ENCODE peak calls at places on chromosomes 7 and 10, in nine cellular contexts. One of them, this sample, is unnamed.

GRCh38 chr10:7054915-7055314 is 355.9 kb downstream of the SFMBT2 start:
- DNase-seq in A549: peak; percentile 67
- DNase-seq in sigmoid colon: no peak
- DNase-seq in ovary: no peak
- DNase-seq in GM23338: peak; percentile 74
- DNase-seq in tibial artery: no peak
- DNase-seq in adrenal gland: peak; percentile 11
- DNase-seq in Peyer's patch: no peak
- DNase-seq in psoas muscle: no peak
- DNase-seq in this sample: no peak

GRCh38 chr7:74203157-74203556 is 6.6 kb upstream of the LAT2 start:
- DNase-seq in psoas muscle: no peak
- DNase-seq in sigmoid colon: peak; percentile 61
- DNase-seq in adrenal gland: peak; percentile 65
- DNase-seq in ovary: no peak
- DNase-seq in A549: peak; percentile 54
- DNase-seq in GM23338: peak; percentile 82
- DNase-seq in Peyer's patch: no peak
- DNase-seq in tibial artery: peak; percentile 46
- DNase-seq in this sample: no peak

GRCh38 chr7:63112764-63113712 is 885.6 kb upstream of the ZNF722 start:
- DNase-seq in ovary: no peak
- DNase-seq in sigmoid colon: no peak
- DNase-seq in tibial artery: no peak
- DNase-seq in Peyer's patch: no peak
- DNase-seq in adrenal gland: no peak
- DNase-seq in GM23338: no peak
- DNase-seq in A549: no peak
- DNase-seq in psoas muscle: no peak
- DNase-seq in this sample: no peak

GRCh38 chr7:155387066-155387620 is 70.8 kb upstream of the EN2 start:
- DNase-seq in A549: no peak
- DNase-seq in sigmoid colon: no peak
- DNase-seq in Peyer's patch: no peak
- DNase-seq in psoas muscle: no peak
- DNase-seq in GM23338: no peak
- DNase-seq in ovary: no peak
- DNase-seq in adrenal gland: no peak
- DNase-seq in tibial artery: no peak
- DNase-seq in this sample: peak; percentile 40

GRCh38 chr10:69372126-69372980 is 44.4 kb downstream of the TACR2 start:
- DNase-seq in adrenal gland: no peak
- DNase-seq in Peyer's patch: no peak
- DNase-seq in GM23338: no peak
- DNase-seq in tibial artery: no peak
- DNase-seq in sigmoid colon: no peak
- DNase-seq in psoas muscle: no peak
- DNase-seq in ovary: no peak
- DNase-seq in A549: no peak
- DNase-seq in this sample: no peak

GRCh38 chr7:110841840-110842579 is 248.9 kb upstream of the LRRN3 start:
- DNase-seq in ovary: no peak
- DNase-seq in tibial artery: no peak
- DNase-seq in adrenal gland: no peak
- DNase-seq in GM23338: no peak
- DNase-seq in psoas muscle: no peak
- DNase-seq in sigmoid colon: no peak
- DNase-seq in Peyer's patch: no peak
- DNase-seq in A549: no peak
- DNase-seq in this sample: no peak

GRCh38 chr7:96548664-96549063 is 161.0 kb downstream of the SEM1 start:
- DNase-seq in sigmoid colon: no peak
- DNase-seq in A549: peak; percentile 63
- DNase-seq in ovary: no peak
- DNase-seq in psoas muscle: no peak
- DNase-seq in adrenal gland: no peak
- DNase-seq in tibial artery: no peak
- DNase-seq in Peyer's patch: no peak
- DNase-seq in GM23338: no peak
- DNase-seq in this sample: no peak

GRCh38 chr10:101558206-101558605 is 29.9 kb downstream of the POLL start:
- DNase-seq in Peyer's patch: no peak
- DNase-seq in tibial artery: no peak
- DNase-seq in ovary: no peak
- DNase-seq in adrenal gland: no peak
- DNase-seq in psoas muscle: no peak
- DNase-seq in sigmoid colon: peak; percentile 33
- DNase-seq in GM23338: no peak
- DNase-seq in A549: no peak
- DNase-seq in this sample: no peak

GRCh38 chr10:80166581-80167470 is 34.3 kb downstream of the PLAC9 start:
- DNase-seq in Peyer's patch: peak; percentile 43
- DNase-seq in ovary: no peak
- DNase-seq in A549: no peak
- DNase-seq in psoas muscle: no peak
- DNase-seq in sigmoid colon: peak; percentile 63
- DNase-seq in tibial artery: no peak
- DNase-seq in adrenal gland: no peak
- DNase-seq in GM23338: no peak
- DNase-seq in this sample: peak; percentile 65

GRCh38 chr10:3750884-3751283 is 34.1 kb downstream of the KLF6 start:
- DNase-seq in adrenal gland: no peak
- DNase-seq in tibial artery: no peak
- DNase-seq in Peyer's patch: no peak
- DNase-seq in psoas muscle: no peak
- DNase-seq in ovary: no peak
- DNase-seq in GM23338: no peak
- DNase-seq in sigmoid colon: no peak
- DNase-seq in A549: no peak
- DNase-seq in this sample: no peak

GRCh38 chr10:2800178-2800577 is 267.2 kb upstream of the PFKP start:
- DNase-seq in sigmoid colon: no peak
- DNase-seq in tibial artery: no peak
- DNase-seq in psoas muscle: no peak
- DNase-seq in A549: no peak
- DNase-seq in ovary: no peak
- DNase-seq in adrenal gland: no peak
- DNase-seq in GM23338: no peak
- DNase-seq in Peyer's patch: no peak
- DNase-seq in this sample: no peak

GRCh38 chr7:127437772-127438330 is 45.3 kb upstream of the ZNF800 start:
- DNase-seq in tibial artery: no peak
- DNase-seq in sigmoid colon: no peak
- DNase-seq in GM23338: no peak
- DNase-seq in Peyer's patch: no peak
- DNase-seq in adrenal gland: no peak
- DNase-seq in psoas muscle: no peak
- DNase-seq in ovary: no peak
- DNase-seq in A549: no peak
- DNase-seq in this sample: no peak

GRCh38 chr7:127776776-127777390 is 124.9 kb downstream of the SND1 start:
- DNase-seq in GM23338: no peak
- DNase-seq in Peyer's patch: no peak
- DNase-seq in psoas muscle: no peak
- DNase-seq in A549: no peak
- DNase-seq in tibial artery: no peak
- DNase-seq in sigmoid colon: no peak
- DNase-seq in ovary: no peak
- DNase-seq in adrenal gland: no peak
- DNase-seq in this sample: no peak

GRCh38 chr10:73997806-73998622 is at the start of gene VCL:
- DNase-seq in Peyer's patch: peak; percentile 99
- DNase-seq in GM23338: peak; percentile 99
- DNase-seq in adrenal gland: peak; percentile 98
- DNase-seq in ovary: peak; percentile 98
- DNase-seq in sigmoid colon: peak; percentile 99
- DNase-seq in A549: peak; percentile 98
- DNase-seq in tibial artery: peak; percentile 97
- DNase-seq in psoas muscle: peak; percentile 99
- DNase-seq in this sample: peak; percentile 98

GRCh38 chr10:73999703-74000102 is 1.8 kb downstream of the VCL start:
- DNase-seq in tibial artery: no peak
- DNase-seq in sigmoid colon: no peak
- DNase-seq in adrenal gland: no peak
- DNase-seq in psoas muscle: no peak
- DNase-seq in GM23338: no peak
- DNase-seq in A549: no peak
- DNase-seq in Peyer's patch: no peak
- DNase-seq in ovary: no peak
- DNase-seq in this sample: no peak

GRCh38 chr10:73998623-73999622 is 1.0 kb downstream of the VCL start:
- DNase-seq in ovary: peak; percentile 67
- DNase-seq in GM23338: peak; percentile 73
- DNase-seq in Peyer's patch: peak; percentile 74
- DNase-seq in A549: peak; percentile 74
- DNase-seq in tibial artery: peak; percentile 79
- DNase-seq in adrenal gland: peak; percentile 27
- DNase-seq in psoas muscle: peak; percentile 76
- DNase-seq in sigmoid colon: peak; percentile 90
- DNase-seq in this sample: peak; percentile 66

GRCh38 chr10:73997479-73997805 is 474 bp upstream of the VCL start:
- DNase-seq in A549: no peak
- DNase-seq in sigmoid colon: no peak
- DNase-seq in ovary: no peak
- DNase-seq in psoas muscle: no peak
- DNase-seq in adrenal gland: peak; percentile 68
- DNase-seq in tibial artery: peak; percentile 59
- DNase-seq in GM23338: no peak
- DNase-seq in Peyer's patch: no peak
- DNase-seq in this sample: no peak

DNA sequence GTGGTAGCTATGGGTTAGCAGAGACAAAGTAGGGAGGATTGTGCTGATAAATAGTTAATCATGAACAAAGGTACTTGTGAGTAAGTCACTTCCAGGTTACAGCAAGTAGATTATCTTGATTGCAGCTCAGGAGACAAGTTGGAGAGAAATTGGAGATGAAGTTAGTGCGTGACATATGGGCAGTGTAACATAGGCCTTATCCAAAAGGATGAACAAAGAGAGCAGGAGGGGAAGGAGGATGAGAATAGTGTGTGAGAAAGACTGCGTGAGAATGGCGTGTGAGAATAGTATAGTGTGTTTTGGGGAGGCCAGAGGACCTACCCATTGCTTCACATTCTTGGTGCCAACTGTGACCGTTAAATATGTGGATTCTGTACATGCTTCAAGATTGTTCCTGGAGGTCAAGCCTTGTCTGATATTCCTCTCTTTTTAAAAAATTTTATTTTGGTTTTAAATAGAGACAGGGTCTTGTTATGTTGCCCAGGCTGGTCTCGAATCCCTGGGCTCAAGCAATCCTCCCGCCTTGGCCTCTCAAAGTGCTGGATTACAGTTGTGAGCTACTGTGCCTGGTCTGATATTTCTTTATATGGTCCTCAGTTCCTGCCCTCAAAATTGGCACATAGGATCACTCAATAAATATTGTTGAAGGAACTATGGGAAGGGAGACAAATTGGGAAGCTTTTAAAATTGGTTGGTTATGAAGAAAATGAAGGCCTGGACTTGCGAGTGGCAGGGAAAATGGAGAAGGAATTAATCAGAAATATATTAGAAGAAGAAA is 3.2 kb downstream of the VCL start:
- DNase-seq in sigmoid colon: no peak
- DNase-seq in tibial artery: no peak
- DNase-seq in ovary: no peak
- DNase-seq in psoas muscle: no peak
- DNase-seq in Peyer's patch: no peak
- DNase-seq in A549: no peak
- DNase-seq in GM23338: no peak
- DNase-seq in adrenal gland: no peak
- DNase-seq in this sample: no peak
- H3K4me3 ChIP-seq in sigmoid colon: peak overlapping the region; percentile 100
- H3K4me3 ChIP-seq in tibial artery: peak overlapping the region; percentile 94
- H3K4me3 ChIP-seq in ovary: no peak overlapping the region
- H3K4me3 ChIP-seq in psoas muscle: peak overlapping the region; percentile 95
- H3K4me3 ChIP-seq in Peyer's patch: peak overlapping the region; percentile 14
- H3K4me3 ChIP-seq in A549: peak overlapping the region; percentile 97
- H3K4me3 ChIP-seq in GM23338: peak overlapping the region; percentile 75
- H3K4me3 ChIP-seq in adrenal gland: no peak overlapping the region
- H3K4me3 ChIP-seq in this sample: no peak overlapping the region

GRCh38 chr10:77377034-77377433 is 260.6 kb downstream of the KCNMA1 start:
- DNase-seq in GM23338: no peak
- DNase-seq in ovary: no peak
- DNase-seq in tibial artery: no peak
- DNase-seq in A549: peak; percentile 13
- DNase-seq in sigmoid colon: no peak
- DNase-seq in psoas muscle: no peak
- DNase-seq in adrenal gland: no peak
- DNase-seq in Peyer's patch: no peak
- DNase-seq in this sample: peak; percentile 21
- TF ChIP-seq CTCF in GM23338: no peak
- TF ChIP-seq CTCF in ovary: no peak
- TF ChIP-seq CTCF in tibial artery: no peak
- TF ChIP-seq CTCF in A549: no peak
- TF ChIP-seq CTCF in sigmoid colon: no peak
- TF ChIP-seq CTCF in psoas muscle: no peak
- TF ChIP-seq CTCF in adrenal gland: no peak
- TF ChIP-seq CTCF in Peyer's patch: no peak
- TF ChIP-seq CTCF in this sample: no peak

DNA sequence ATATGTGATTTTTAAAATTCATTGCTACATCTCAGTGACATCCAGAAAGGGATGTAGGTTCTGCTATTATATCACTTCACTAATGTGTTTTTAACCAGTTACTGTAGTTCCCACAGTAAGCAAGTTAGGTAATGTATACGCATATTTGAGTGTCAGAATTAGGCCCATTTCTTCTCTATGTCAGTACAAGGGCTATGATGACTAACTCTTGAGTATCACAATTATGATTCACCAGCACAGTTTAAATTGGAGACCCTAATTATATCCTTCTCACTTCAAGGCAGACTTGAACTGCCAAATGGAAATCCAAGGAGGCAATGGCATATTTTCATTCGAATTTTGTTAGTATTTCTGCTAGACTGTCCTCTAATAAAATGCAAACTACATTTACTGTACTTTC is 23.6 kb downstream of the BZW2 start:
- DNase-seq in ovary: no peak
- DNase-seq in sigmoid colon: no peak
- DNase-seq in psoas muscle: no peak
- DNase-seq in Peyer's patch: no peak
- DNase-seq in tibial artery: no peak
- DNase-seq in adrenal gland: no peak
- DNase-seq in A549: no peak
- DNase-seq in GM23338: no peak
- DNase-seq in this sample: no peak
- H3K27ac ChIP-seq in ovary: no peak overlapping the region
- H3K27ac ChIP-seq in sigmoid colon: no peak overlapping the region
- H3K27ac ChIP-seq in psoas muscle: peak overlapping the region; percentile 70
- H3K27ac ChIP-seq in Peyer's patch: no peak overlapping the region
- H3K27ac ChIP-seq in tibial artery: no peak overlapping the region
- H3K27ac ChIP-seq in adrenal gland: no peak overlapping the region
- H3K27ac ChIP-seq in A549: no peak overlapping the region
- H3K27ac ChIP-seq in GM23338: peak overlapping the region; percentile 70
- H3K27ac ChIP-seq in this sample: no peak overlapping the region

DNA sequence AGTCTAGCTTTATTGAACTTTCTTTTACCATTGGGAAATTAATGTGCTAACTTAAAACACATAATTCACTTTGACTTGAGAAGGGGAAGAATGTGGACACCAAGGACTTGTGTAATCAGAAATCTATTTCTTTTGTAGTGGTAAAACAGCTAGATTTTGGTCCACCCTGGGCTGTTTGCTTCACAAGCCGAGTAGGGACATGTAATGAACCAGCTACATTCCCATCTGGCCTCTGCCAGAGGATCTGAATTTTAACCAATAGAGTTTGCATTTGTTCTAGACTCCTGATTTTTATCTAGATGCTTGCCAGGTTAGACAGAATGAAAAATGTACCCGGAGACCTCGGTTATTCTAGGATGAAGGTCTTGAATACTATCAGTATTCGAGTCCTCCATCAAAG is 1.9 kb downstream of the CACNB2 start:
- DNase-seq in tibial artery: no peak
- DNase-seq in ovary: no peak
- DNase-seq in psoas muscle: no peak
- DNase-seq in A549: no peak
- DNase-seq in GM23338: no peak
- DNase-seq in sigmoid colon: no peak
- DNase-seq in Peyer's patch: no peak
- DNase-seq in adrenal gland: no peak
- DNase-seq in this sample: no peak
- H3K4me3 ChIP-seq in tibial artery: peak overlapping the region; percentile 92
- H3K4me3 ChIP-seq in ovary: no peak overlapping the region
- H3K4me3 ChIP-seq in psoas muscle: no peak overlapping the region
- H3K4me3 ChIP-seq in A549: no peak overlapping the region
- H3K4me3 ChIP-seq in GM23338: peak overlapping the region; percentile 87
- H3K4me3 ChIP-seq in sigmoid colon: peak overlapping the region; percentile 66
- H3K4me3 ChIP-seq in Peyer's patch: peak overlapping the region; percentile 73
- H3K4me3 ChIP-seq in adrenal gland: no peak overlapping the region
- H3K4me3 ChIP-seq in this sample: no peak overlapping the region